ENCODE peak calls at places on chromosomes 6 and 20, in six cellular contexts. J is T-helper 2 cell; V is NCI-H1092 treated with DMSO at 0.1 percent for 48 hours; C is hippocampal formation; I is stimulated activated CD4-positive, alpha-beta T cell treated with anti-CD3 and anti-CD28 coated beads, TNF-alpha, amount 100 ng/mL, for 1 hour; Q is CD8-positive, alpha-beta memory T cell. F is an unnamed sample.

GRCh38 chr6:12385316-12385715 is 95.2 kb downstream of the EDN1 start:
- DNase-seq in V (no peak), Q (no peak), I (no peak), J (no peak), C (no peak), F (no peak)

GRCh38 chr20:8855315-8855714 is 213.6 kb upstream of the PLCB4 start:
- DNase-seq in I (no peak), J (no peak), Q (no peak), C (no peak), V (no peak), F (no peak)

GRCh38 chr6:134436950-134437349 is 119.0 kb upstream of the SGK1 start:
- DNase-seq in I (no peak), J (no peak), Q (no peak), V (no peak), C (no peak), F (no peak)

GRCh38 chr6:152700427-152700826 is 2.7 kb downstream of the MYCT1 start:
- DNase-seq in I (no peak), J (no peak), V (no peak), C (no peak), Q (no peak), F (no peak)

GRCh38 chr6:116465246-116465645 is 4.1 kb downstream of the CALHM6 start:
- DNase-seq in J (no peak), Q (no peak), V (no peak), I (no peak), C (no peak), F (no peak)

GRCh38 chr6:1313755-1314503 is 2.0 kb downstream of the FOXQ1 start:
- DNase-seq in J (no peak), C (no peak), V (no peak), I (no peak), Q (no peak), F (no peak)

GRCh38 chr20:10115021-10115420 is 80.2 kb downstream of the ANKEF1 start:
- DNase-seq in C (no peak), I (no peak), V (no peak), J (no peak), Q (no peak), F (peak)

GRCh38 chr6:91480397-91480796 is 893.5 kb upstream of the MAP3K7 start:
- DNase-seq in J (no peak), Q (no peak), C (no peak), I (no peak), V (no peak), F (no peak)

GRCh38 chr6:166520905-166521834 is 65.3 kb downstream of the RAMACL start:
- DNase-seq in J (no peak), V (no peak), C (no peak), Q (no peak), I (no peak), F (no peak)

GRCh38 chr6:83514877-83515466 is 2.6 kb downstream of the PRSS35 start:
- DNase-seq in Q (peak), C (no peak), V (peak), I (no peak), J (no peak), F (peak)

GRCh38 chr20:2914160-2914559 is 40.9 kb downstream of the PTPRA start:
- DNase-seq in Q (no peak), V (peak), J (no peak), C (no peak), I (no peak), F (no peak)

GRCh38 chr20:32622585-32623468 is 37.7 kb upstream of the NOL4L start:
- DNase-seq in I (no peak), Q (no peak), C (no peak), V (no peak), J (no peak), F (no peak)

GRCh38 chr6:158595223-158595622 is 35.3 kb downstream of the TMEM181 start:
- DNase-seq in Q (peak), I (no peak), V (no peak), J (no peak), C (no peak), F (no peak)

GRCh38 chr6:120373185-120373584 is 961.1 kb downstream of the TBC1D32 start:
- DNase-seq in V (no peak), C (no peak), Q (no peak), J (no peak), I (no peak), F (no peak)

GRCh38 chr6:56716229-56716628 is 73.5 kb upstream of the DST start:
- DNase-seq in I (no peak), Q (no peak), J (no peak), V (no peak), C (no peak), F (no peak)

GRCh38 chr6:24359640-24360454 is 2.0 kb upstream of the DCDC2 start:
- DNase-seq in Q (peak), C (peak), I (peak), J (peak), V (peak), F (peak)

GRCh38 chr6:125810435-125810834 is 19.7 kb downstream of the NCOA7 start:
- DNase-seq in V (peak), C (no peak), J (no peak), Q (no peak), I (no peak), F (no peak)

GRCh38 chr6:12608874-12609273 is 107.7 kb upstream of the PHACTR1 start:
- DNase-seq in I (no peak), C (no peak), J (no peak), V (no peak), Q (no peak), F (no peak)

GRCh38 chr6:2697291-2697690 is 53.4 kb downstream of the MYLK4 start:
- DNase-seq in I (no peak), V (no peak), Q (no peak), J (no peak), C (no peak), F (no peak)

GRCh38 chr6:13395272-13396237 is 67.2 kb upstream of the TBC1D7 start:
- DNase-seq in V (no peak), J (no peak), I (no peak), Q (no peak), C (peak), F (peak)

GRCh38 chr6:81326856-81327561 is 425.5 kb downstream of the TENT5A start:
- DNase-seq in Q (no peak), I (no peak), C (no peak), V (no peak), J (no peak), F (peak)

GRCh38 chr6:13425971-13426931 is 61.1 kb downstream of the GFOD1 start:
- DNase-seq in V (no peak), J (no peak), I (no peak), C (no peak), Q (no peak), F (no peak)